ENCODE peak calls at places on chromosomes 7 and 10, in five cellular contexts. B is heart left ventricle, U is esophagus squamous epithelium, O is HCT116, P is IMR-90. H is an unnamed sample.

GRCh38 chr7:152435384-152436278 is at the start of gene KMT2C:
- DNase-seq in B (peak), P (peak), O (no peak), U (no peak), H (peak)

GRCh38 chr10:103645141-103646054 is 151.9 kb downstream of the NEURL1 start:
- DNase-seq in B (peak), O (no peak), P (peak), U (no peak), H (no peak)

GRCh38 chr7:2182461-2182860 is 50.3 kb downstream of the MAD1L1 start:
- DNase-seq in O (no peak), P (no peak), U (no peak), B (no peak), H (no peak)

GRCh38 chr10:4916086-4916716 is 47.0 kb upstream of the AKR1C1 start:
- DNase-seq in O (no peak), P (no peak), U (no peak), B (no peak), H (no peak)

GRCh38 chr7:92763636-92764423 is 72.5 kb downstream of the CDK6 start:
- DNase-seq in P (peak), B (no peak), O (peak), U (no peak), H (no peak)

GRCh38 chr7:126605056-126605455 is 647.7 kb downstream of the GRM8 start:
- DNase-seq in U (no peak), P (no peak), B (no peak), O (no peak), H (no peak)

GRCh38 chr10:119078422-119079179 is 2.0 kb downstream of the EIF3A start:
- DNase-seq in B (no peak), P (no peak), O (no peak), U (no peak), H (no peak)

GRCh38 chr7:27303021-27303420 is 60.4 kb downstream of the EVX1 start:
- DNase-seq in O (no peak), P (no peak), U (no peak), B (no peak), H (peak)

GRCh38 chr7:152145853-152146466 is 120.5 kb downstream of the GALNT11 start:
- DNase-seq in B (no peak), O (peak), P (peak), U (no peak), H (peak)

GRCh38 chr10:130022501-130023299 is 58.6 kb upstream of the EBF3 start:
- DNase-seq in U (no peak), O (no peak), B (no peak), P (peak), H (no peak)

GRCh38 chr7:138610671-138611170 is 90.4 kb downstream of the SVOPL start:
- DNase-seq in U (no peak), O (no peak), B (no peak), P (no peak), H (peak)

GRCh38 chr10:11849272-11849671 is 26.1 kb downstream of the PROSER2 start:
- DNase-seq in U (no peak), P (no peak), O (no peak), B (no peak), H (no peak)

GRCh38 chr7:17299477-17299991 is 1.1 kb downstream of the AHR start:
- DNase-seq in B (no peak), P (peak), O (no peak), U (no peak), H (no peak)

GRCh38 chr7:22561356-22561755 is 61.4 kb upstream of the STEAP1B start:
- DNase-seq in P (peak), U (no peak), O (no peak), B (peak), H (peak)

GRCh38 chr7:8639668-8640067 is 206.3 kb downstream of the NXPH1 start:
- DNase-seq in O (no peak), P (no peak), U (no peak), B (no peak), H (no peak)

GRCh38 chr7:20354825-20355466 is 24.2 kb downstream of the ITGB8 start:
- DNase-seq in B (no peak), O (no peak), P (no peak), U (no peak), H (no peak)

GRCh38 chr7:20358106-20358505 is 27.4 kb downstream of the ITGB8 start:
- DNase-seq in U (no peak), P (no peak), B (no peak), O (no peak), H (no peak)

GRCh38 chr7:20362574-20363253 is 32.0 kb downstream of the ITGB8 start:
- DNase-seq in O (no peak), P (no peak), U (no peak), B (no peak), H (no peak)

GRCh38 chr7:20358762-20359282 is 28.1 kb downstream of the ITGB8 start:
- DNase-seq in U (no peak), O (no peak), B (no peak), P (no peak), H (no peak)

GRCh38 chr7:20359397-20359963 is 28.8 kb downstream of the ITGB8 start:
- DNase-seq in B (no peak), U (no peak), P (peak), O (no peak), H (no peak)
- TF ChIP-seq POLR2A in B (no peak), U (no peak), P (no peak), O (no peak), H (no peak)

GRCh38 chr7:94907420-94908203 is at the start of gene PPP1R9A:
- DNase-seq in U (no peak), P (no peak), B (peak), O (peak), H (peak)
- TF ChIP-seq CTCF in U (no peak), P (peak), B (peak), O (no peak), H (no peak)

GRCh38 chr10:588246-589165 is 101.0 kb downstream of the DIP2C start:
- DNase-seq in B (peak), U (no peak), O (no peak), P (peak), H (no peak)
- H3K27ac ChIP-seq in B (no peak), U (no peak), O (no peak), P (no peak), H (no peak)

DNA sequence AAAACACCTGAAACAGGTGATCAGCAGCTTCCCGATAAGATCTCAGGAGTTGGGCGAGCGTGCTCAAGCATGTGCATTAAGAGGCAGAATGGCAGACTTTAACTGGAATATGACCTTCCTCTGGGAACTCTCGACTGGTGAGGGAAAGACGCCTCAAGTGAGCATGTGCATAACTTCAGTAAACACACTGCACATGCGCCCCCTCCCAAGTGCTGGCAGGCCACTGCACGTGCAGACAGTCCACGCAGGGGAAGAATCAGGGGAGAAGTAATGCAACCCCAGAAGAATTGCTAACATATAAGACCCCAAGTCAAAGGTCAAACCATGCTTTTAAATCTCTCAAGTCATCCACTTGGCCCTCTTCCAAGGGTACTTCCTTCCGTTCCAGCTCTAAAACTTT is 541.1 kb downstream of the TNS3 start:
- DNase-seq in P (no peak), B (no peak), O (no peak), U (no peak), H (no peak)
- TF ChIP-seq POLR2A in P (no peak), B (no peak), O (no peak), U (no peak), H (no peak)

GRCh38 chr7:47180268-47180826 is 401.6 kb downstream of the TNS3 start:
- DNase-seq in B (peak), P (peak), O (peak), U (no peak), H (peak)
- TF ChIP-seq CTCF in B (peak), P (peak), O (peak), U (peak), H (peak)

DNA sequence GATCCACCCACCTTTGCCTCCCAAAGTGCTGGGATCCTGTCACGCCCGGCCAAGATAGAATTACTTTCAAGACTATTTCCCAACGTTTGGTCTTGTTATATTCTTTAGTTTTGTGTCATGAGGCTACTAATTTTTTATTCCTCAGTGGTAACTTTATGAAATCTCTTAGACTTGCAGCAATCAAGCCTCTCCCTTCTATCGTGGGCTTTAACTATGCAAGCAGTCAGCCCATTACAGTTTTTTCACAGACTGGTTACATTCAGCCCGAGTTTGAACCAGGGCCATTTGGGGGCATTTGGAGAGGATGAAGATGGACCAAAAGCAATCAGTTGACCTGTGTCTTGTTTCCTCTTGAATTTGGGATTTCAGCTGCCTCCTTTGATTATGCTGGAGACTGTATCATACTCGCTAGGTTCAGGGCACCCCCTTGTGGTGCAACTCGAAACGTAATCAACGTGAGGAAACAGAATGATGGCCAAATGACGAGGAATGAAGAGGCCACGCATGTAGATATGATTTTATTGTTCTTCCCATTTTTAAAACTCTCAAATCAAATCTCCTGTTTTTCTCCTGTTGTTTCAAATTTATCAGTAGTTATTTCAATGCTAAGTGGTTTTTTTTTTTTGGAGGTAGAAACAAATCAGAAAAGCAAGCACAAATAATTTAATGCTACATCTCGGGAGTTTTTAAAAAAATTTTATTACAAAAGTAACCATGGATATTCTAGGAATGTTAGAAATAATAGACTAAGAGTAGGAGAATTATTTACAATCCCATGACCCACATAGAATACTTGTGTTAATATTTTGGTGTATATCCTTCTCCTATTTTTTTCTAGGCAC is 151.6 kb downstream of the KIAA1217 start:
- DNase-seq in U (no peak), O (peak), B (peak), P (peak), H (peak)
- H3K27ac ChIP-seq in U (no peak), O (no peak), B (no peak), P (no peak), H (no peak)

GRCh38 chr10:73935895-73936294 is 25.0 kb downstream of the PLAU start:
- DNase-seq in P (no peak), B (no peak), U (no peak), O (no peak), H (no peak)
- TF ChIP-seq POLR2A in P (no peak), B (no peak), U (no peak), O (no peak), H (no peak)

GRCh38 chr10:117005454-117006055 is 568 bp upstream of the SHTN1 start:
- DNase-seq in B (no peak), P (no peak), U (no peak), O (peak), H (peak)
- TF ChIP-seq CTCF in B (no peak), P (peak), U (no peak), O (no peak), H (no peak)

GRCh38 chr7:80907612-80908011 is 11.2 kb downstream of the SEMA3C start:
- DNase-seq in P (no peak), O (no peak), U (no peak), B (no peak), H (no peak)
- H3K27ac ChIP-seq in P (no peak), O (no peak), U (no peak), B (no peak), H (no peak)

GRCh38 chr7:876077-876971 is at the start of gene GET4:
- DNase-seq in B (peak), P (peak), U (peak), O (peak), H (peak)
- TF ChIP-seq POLR2A in B (peak), P (peak), U (peak), O (peak), H (peak)

H was measured in thyroid gland.